ENCODE peak calls at places on chromosomes 5 and 9, in nine cellular contexts. L is OCI-LY7, F is kidney epithelial cell, Y is heart left ventricle, G is bronchial epithelial cell, M is endodermal cell, R is DND-41, T is aorta, E is mucosa of descending colon. C is an unnamed sample.

GRCh38 chr9:111926421-111926875 is 29.8 kb downstream of the UGCG start:
- DNase-seq in L (peak; percentile 91), R (peak; percentile 85), Y (no peak), T (peak; percentile 73), M (no peak), E (peak; percentile 47), G (no peak), F (no peak), C (peak; percentile 90)

GRCh38 chr5:146238973-146239372 is 35.6 kb downstream of the RBM27 start:
- DNase-seq in R (no peak), L (no peak), T (no peak), E (no peak), G (no peak), M (no peak), Y (no peak), F (no peak), C (no peak)

GRCh38 chr9:109759584-109759983 is 20.4 kb upstream of the PALM2AKAP2 start:
- DNase-seq in R (no peak), T (no peak), E (peak; percentile 6), F (no peak), L (no peak), Y (no peak), M (no peak), G (no peak), C (no peak)

GRCh38 chr5:79436224-79436623 is 77.7 kb downstream of the HOMER1 start:
- DNase-seq in L (no peak), M (no peak), F (peak; percentile 44), G (peak; percentile 64), Y (no peak), T (no peak), R (no peak), E (no peak), C (no peak)

GRCh38 chr5:132215329-132215728 is 12.3 kb downstream of the P4HA2 start:
- DNase-seq in G (peak; percentile 95), E (peak; percentile 70), M (no peak), Y (peak; percentile 93), R (no peak), T (peak; percentile 97), F (peak; percentile 86), L (no peak), C (peak; percentile 77)

GRCh38 chr9:127927457-127928231 is 2.9 kb downstream of the PIP5KL1 start:
- DNase-seq in T (peak; percentile 55), F (no peak), R (no peak), M (peak; percentile 99), E (peak; percentile 91), G (peak; percentile 64), Y (no peak), L (peak; percentile 72), C (peak; percentile 90)

GRCh38 chr9:137198748-137199276 is 1.7 kb downstream of the TPRN start:
- DNase-seq in E (no peak), T (no peak), F (no peak), Y (no peak), R (no peak), L (no peak), G (no peak), M (no peak), C (no peak)

GRCh38 chr9:33445389-33445881 is 2.0 kb downstream of the AQP3 start:
- DNase-seq in E (no peak), F (no peak), Y (no peak), G (no peak), L (no peak), R (peak; percentile 20), M (peak; percentile 69), T (no peak), C (peak; percentile 85)

GRCh38 chr5:20087299-20087698 is 99.3 kb upstream of the CDH18 start:
- DNase-seq in M (no peak), G (no peak), F (no peak), L (no peak), R (no peak), E (no peak), T (no peak), Y (no peak), C (no peak)

GRCh38 chr5:135821061-135821781 is 13.2 kb upstream of the SLC25A48 start:
- DNase-seq in L (peak; percentile 22), Y (no peak), T (no peak), E (no peak), G (no peak), M (peak; percentile 89), F (no peak), R (no peak), C (no peak)

GRCh38 chr5:31416547-31416946 is 115.3 kb downstream of the DROSHA start:
- DNase-seq in R (no peak), T (no peak), F (no peak), M (no peak), Y (no peak), L (no peak), E (no peak), G (no peak), C (no peak)

GRCh38 chr5:31413030-31413812 is 118.7 kb downstream of the DROSHA start:
- DNase-seq in M (no peak), R (no peak), T (no peak), E (no peak), G (peak; percentile 67), F (no peak), Y (no peak), L (no peak), C (no peak)

GRCh38 chr5:31412324-31412723 is 119.6 kb downstream of the DROSHA start:
- DNase-seq in E (no peak), T (no peak), F (no peak), L (no peak), M (no peak), R (no peak), Y (no peak), G (no peak), C (no peak)

GRCh38 chr5:31410089-31410488 is 121.8 kb downstream of the DROSHA start:
- DNase-seq in E (no peak), R (no peak), M (no peak), G (no peak), Y (no peak), L (no peak), T (no peak), F (no peak), C (no peak)

GRCh38 chr5:31415009-31415923 is 116.6 kb downstream of the DROSHA start:
- DNase-seq in Y (no peak), F (no peak), R (no peak), M (no peak), G (no peak), T (no peak), L (no peak), E (no peak), C (no peak)
- H3K36me3 ChIP-seq in Y (peaks cover 79% of the 10 kb centered on the region), F (no peaks in the 10 kb centered on the region), R (peaks cover 89% of the 10 kb centered on the region), M (peaks cover 57% of the 10 kb centered on the region), G (peaks cover 6% of the 10 kb centered on the region), T (peaks cover 14% of the 10 kb centered on the region), L (peaks cover 92% of the 10 kb centered on the region), E (no peaks in the 10 kb centered on the region), C (no peaks in the 10 kb centered on the region)

DNA sequence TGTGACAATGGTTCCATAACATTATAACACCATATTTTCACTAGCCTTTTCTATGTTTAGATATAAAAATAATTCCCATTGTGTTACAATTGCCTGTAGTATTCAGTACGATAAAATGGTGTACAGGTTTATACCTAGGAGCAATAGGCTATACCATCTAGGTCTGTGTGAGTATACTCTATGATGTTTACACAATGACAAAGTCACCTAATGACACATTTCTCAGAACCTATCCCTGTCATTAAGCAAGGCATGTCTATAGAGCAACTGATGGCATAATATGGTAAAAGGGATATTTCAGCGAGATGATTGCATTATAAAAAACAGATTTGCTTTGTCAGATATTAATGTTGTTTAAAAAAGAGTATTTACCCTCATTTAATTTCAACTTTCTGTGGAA is 517.2 kb downstream of the SPOCK1 start:
- DNase-seq in E (no peak), T (no peak), L (no peak), F (no peak), G (peak; percentile 12), M (no peak), R (no peak), Y (no peak), C (no peak)
- H3K36me3 ChIP-seq in E (no peaks in the 10 kb centered on the region), T (no peaks in the 10 kb centered on the region), L (no peaks in the 10 kb centered on the region), F (no peaks in the 10 kb centered on the region), G (no peaks in the 10 kb centered on the region), M (no peaks in the 10 kb centered on the region), R (no peaks in the 10 kb centered on the region), Y (no peaks in the 10 kb centered on the region), C (no peaks in the 10 kb centered on the region)

GRCh38 chr5:179825655-179826182 is 5.0 kb downstream of the SQSTM1 start:
- DNase-seq in F (no peak), E (peak; percentile 72), R (no peak), T (no peak), M (no peak), Y (no peak), L (no peak), G (no peak), C (peak; percentile 80)
- H3K36me3 ChIP-seq in F (peaks cover 9% of the 10 kb centered on the region), E (peaks cover 4% of the 10 kb centered on the region), R (peaks cover 71% of the 10 kb centered on the region), T (peaks cover 16% of the 10 kb centered on the region), M (peaks cover 62% of the 10 kb centered on the region), Y (peaks cover 87% of the 10 kb centered on the region), L (peaks cover 78% of the 10 kb centered on the region), G (peaks cover 57% of the 10 kb centered on the region), C (no peaks in the 10 kb centered on the region)

GRCh38 chr9:133913571-133914369 is 78.4 kb downstream of the VAV2 start:
- DNase-seq in G (no peak), Y (no peak), E (no peak), R (no peak), F (no peak), M (no peak), L (no peak), T (no peak), C (no peak)
- H3K36me3 ChIP-seq in G (peaks cover 5% of the 10 kb centered on the region), Y (no peaks in the 10 kb centered on the region), E (no peaks in the 10 kb centered on the region), R (no peaks in the 10 kb centered on the region), F (no peaks in the 10 kb centered on the region), M (no peaks in the 10 kb centered on the region), L (no peaks in the 10 kb centered on the region), T (no peaks in the 10 kb centered on the region), C (no peaks in the 10 kb centered on the region)